ENCODE peak calls at places on chromosomes 5 and 9, in four cellular contexts. One of them, this sample, is unnamed.

GRCh38 chr5:104084896-104085295 is 522.3 kb upstream of the NUDT12 start:
- DNase-seq in GM12878: no peak
- DNase-seq in mesenchymal stem cell: no peak
- DNase-seq in gastrocnemius medialis: no peak
- DNase-seq in this sample: no peak

GRCh38 chr9:90526386-90526785 is 116.2 kb downstream of the DIRAS2 start:
- DNase-seq in GM12878: no peak
- DNase-seq in mesenchymal stem cell: no peak
- DNase-seq in gastrocnemius medialis: no peak
- DNase-seq in this sample: no peak

GRCh38 chr5:32471784-32472183 is 27.2 kb upstream of the ZFR start:
- DNase-seq in GM12878: no peak
- DNase-seq in mesenchymal stem cell: no peak
- DNase-seq in gastrocnemius medialis: no peak
- DNase-seq in this sample: no peak

GRCh38 chr9:111348821-111349271 is 18.8 kb upstream of the OR2K2 start:
- DNase-seq in GM12878: no peak
- DNase-seq in mesenchymal stem cell: no peak
- DNase-seq in gastrocnemius medialis: no peak
- DNase-seq in this sample: no peak

GRCh38 chr9:90393355-90394152 is 249.1 kb downstream of the DIRAS2 start:
- DNase-seq in GM12878: no peak
- DNase-seq in mesenchymal stem cell: no peak
- DNase-seq in gastrocnemius medialis: no peak
- DNase-seq in this sample: no peak

GRCh38 chr9:131485728-131486381 is 16.9 kb upstream of the POMT1 start:
- DNase-seq in GM12878: no peak
- DNase-seq in mesenchymal stem cell: no peak
- DNase-seq in gastrocnemius medialis: no peak
- DNase-seq in this sample: no peak

GRCh38 chr5:149777382-149777781 is 47.3 kb downstream of the PPARGC1B start:
- DNase-seq in GM12878: no peak
- DNase-seq in mesenchymal stem cell: peak; percentile 28
- DNase-seq in gastrocnemius medialis: no peak
- DNase-seq in this sample: no peak

GRCh38 chr5:15034379-15034778 is 162.8 kb upstream of the ANKH start:
- DNase-seq in GM12878: no peak
- DNase-seq in mesenchymal stem cell: no peak
- DNase-seq in gastrocnemius medialis: no peak
- DNase-seq in this sample: no peak

GRCh38 chr9:6715755-6716643 is 41.8 kb upstream of the KDM4C start:
- DNase-seq in GM12878: peak; percentile 76
- DNase-seq in mesenchymal stem cell: no peak
- DNase-seq in gastrocnemius medialis: peak; percentile 19
- DNase-seq in this sample: peak; percentile 70

GRCh38 chr5:176985516-176985915 is 21.1 kb downstream of the UIMC1 start:
- DNase-seq in GM12878: no peak
- DNase-seq in mesenchymal stem cell: no peak
- DNase-seq in gastrocnemius medialis: no peak
- DNase-seq in this sample: peak; percentile 48

GRCh38 chr5:159878988-159879471 is 37.3 kb upstream of the ADRA1B start:
- DNase-seq in GM12878: no peak
- DNase-seq in mesenchymal stem cell: peak; percentile 94
- DNase-seq in gastrocnemius medialis: peak; percentile 70
- DNase-seq in this sample: no peak

GRCh38 chr9:106964822-106965525 is 102.0 kb downstream of the ZNF462 start:
- DNase-seq in GM12878: no peak
- DNase-seq in mesenchymal stem cell: no peak
- DNase-seq in gastrocnemius medialis: no peak
- DNase-seq in this sample: no peak

GRCh38 chr9:106878081-106878837 is 15.3 kb downstream of the ZNF462 start:
- DNase-seq in GM12878: no peak
- DNase-seq in mesenchymal stem cell: no peak
- DNase-seq in gastrocnemius medialis: no peak
- DNase-seq in this sample: no peak

GRCh38 chr5:74957906-74958305 is 91.7 kb upstream of the FAM169A start:
- DNase-seq in GM12878: no peak
- DNase-seq in mesenchymal stem cell: no peak
- DNase-seq in gastrocnemius medialis: no peak
- DNase-seq in this sample: no peak

GRCh38 chr5:110333384-110333783 is 393.1 kb downstream of the TMEM232 start:
- DNase-seq in GM12878: no peak
- DNase-seq in mesenchymal stem cell: peak; percentile 20
- DNase-seq in gastrocnemius medialis: no peak
- DNase-seq in this sample: no peak

GRCh38 chr9:98002808-98003207 is 19.7 kb downstream of the ANP32B start:
- DNase-seq in GM12878: no peak
- DNase-seq in mesenchymal stem cell: no peak
- DNase-seq in gastrocnemius medialis: no peak
- DNase-seq in this sample: no peak

GRCh38 chr5:76273491-76273890 is 129.6 kb upstream of the IQGAP2 start:
- DNase-seq in GM12878: no peak
- DNase-seq in mesenchymal stem cell: no peak
- DNase-seq in gastrocnemius medialis: no peak
- DNase-seq in this sample: no peak

GRCh38 chr9:77011973-77012817 is 7.3 kb upstream of the FOXB2 start:
- DNase-seq in GM12878: no peak
- DNase-seq in mesenchymal stem cell: peak; percentile 37
- DNase-seq in gastrocnemius medialis: peak; percentile 25
- DNase-seq in this sample: peak; percentile 35

GRCh38 chr5:124744170-124744911 is 2.1 kb downstream of the ZNF608 start:
- DNase-seq in GM12878: no peak
- DNase-seq in mesenchymal stem cell: peak; percentile 52
- DNase-seq in gastrocnemius medialis: peak; percentile 64
- DNase-seq in this sample: no peak

GRCh38 chr5:112703866-112704820 is 33.5 kb upstream of the APC start:
- DNase-seq in GM12878: no peak
- DNase-seq in mesenchymal stem cell: peak; percentile 62
- DNase-seq in gastrocnemius medialis: no peak
- DNase-seq in this sample: no peak

GRCh38 chr5:93191016-93191415 is 390.0 kb downstream of the NR2F1-AS1 start:
- DNase-seq in GM12878: no peak
- DNase-seq in mesenchymal stem cell: no peak
- DNase-seq in gastrocnemius medialis: no peak
- DNase-seq in this sample: no peak

GRCh38 chr9:89137548-89138462 is 40.8 kb downstream of the SHC3 start:
- DNase-seq in GM12878: no peak
- DNase-seq in mesenchymal stem cell: peak; percentile 93
- DNase-seq in gastrocnemius medialis: peak; percentile 35
- DNase-seq in this sample: no peak

GRCh38 chr5:93990504-93991085 is 249.2 kb upstream of the POU5F2 start:
- DNase-seq in GM12878: no peak
- DNase-seq in mesenchymal stem cell: peak; percentile 24
- DNase-seq in gastrocnemius medialis: no peak
- DNase-seq in this sample: no peak

GRCh38 chr5:53194086-53194485 is 84.5 kb upstream of the MOCS2 start:
- DNase-seq in GM12878: no peak
- DNase-seq in mesenchymal stem cell: peak; percentile 48
- DNase-seq in gastrocnemius medialis: no peak
- DNase-seq in this sample: no peak

GRCh38 chr9:93085676-93086075 is 10.3 kb upstream of the CARD19 start:
- DNase-seq in GM12878: no peak
- DNase-seq in mesenchymal stem cell: no peak
- DNase-seq in gastrocnemius medialis: peak; percentile 1
- DNase-seq in this sample: no peak

GRCh38 chr9:89790542-89791109 is 185.8 kb downstream of the GADD45G start:
- DNase-seq in GM12878: no peak
- DNase-seq in mesenchymal stem cell: no peak
- DNase-seq in gastrocnemius medialis: no peak
- DNase-seq in this sample: no peak

GRCh38 chr9:111959468-111959941 is 62.9 kb downstream of the UGCG start:
- DNase-seq in GM12878: no peak
- DNase-seq in mesenchymal stem cell: peak; percentile 92
- DNase-seq in gastrocnemius medialis: peak; percentile 87
- DNase-seq in this sample: no peak

GRCh38 chr5:18772475-18772874 is 1138.2 kb downstream of the TAF11L14 start:
- DNase-seq in GM12878: no peak
- DNase-seq in mesenchymal stem cell: peak; percentile 12
- DNase-seq in gastrocnemius medialis: no peak
- DNase-seq in this sample: no peak

GRCh38 chr5:115381911-115382662 is 85.6 kb upstream of the CCDC112 start:
- DNase-seq in GM12878: no peak
- DNase-seq in mesenchymal stem cell: no peak
- DNase-seq in gastrocnemius medialis: no peak
- DNase-seq in this sample: no peak

GRCh38 chr9:108626743-108627142 is 229.0 kb downstream of the ACTL7B start:
- DNase-seq in GM12878: no peak
- DNase-seq in mesenchymal stem cell: no peak
- DNase-seq in gastrocnemius medialis: no peak
- DNase-seq in this sample: no peak

GRCh38 chr5:140075371-140075770 is 32.3 kb upstream of the NRG2 start:
- DNase-seq in GM12878: no peak
- DNase-seq in mesenchymal stem cell: no peak
- DNase-seq in gastrocnemius medialis: no peak
- DNase-seq in this sample: no peak

GRCh38 chr9:96758845-96759673 is 18.8 kb downstream of the ZNF510 start:
- DNase-seq in GM12878: no peak
- DNase-seq in mesenchymal stem cell: peak; percentile 25
- DNase-seq in gastrocnemius medialis: no peak
- DNase-seq in this sample: no peak

GRCh38 chr5:113378960-113379541 is 55.7 kb downstream of the TSSK1B start:
- DNase-seq in GM12878: peak; percentile 9
- DNase-seq in mesenchymal stem cell: peak; percentile 72
- DNase-seq in gastrocnemius medialis: peak; percentile 18
- DNase-seq in this sample: peak; percentile 54

GRCh38 chr5:36403601-36404311 is 102.1 kb upstream of the RANBP3L start:
- DNase-seq in GM12878: no peak
- DNase-seq in mesenchymal stem cell: no peak
- DNase-seq in gastrocnemius medialis: peak; percentile 53
- DNase-seq in this sample: no peak

GRCh38 chr9:83012578-83013260 is 50.2 kb downstream of the RASEF start:
- DNase-seq in GM12878: no peak
- DNase-seq in mesenchymal stem cell: no peak
- DNase-seq in gastrocnemius medialis: no peak
- DNase-seq in this sample: no peak

GRCh38 chr5:107359033-107359915 is 311.5 kb downstream of the EFNA5 start:
- DNase-seq in GM12878: no peak
- DNase-seq in mesenchymal stem cell: peak; percentile 46
- DNase-seq in gastrocnemius medialis: no peak
- DNase-seq in this sample: no peak

GRCh38 chr9:129702563-129702962 is 37.1 kb downstream of the PRRX2 start:
- DNase-seq in GM12878: no peak
- DNase-seq in mesenchymal stem cell: peak; percentile 91
- DNase-seq in gastrocnemius medialis: peak; percentile 37
- DNase-seq in this sample: no peak
- H3K4me1 ChIP-seq in GM12878: no peaks in the 10 kb centered on the region
- H3K4me1 ChIP-seq in mesenchymal stem cell: peaks cover 8% of the 10 kb centered on the region
- H3K4me1 ChIP-seq in gastrocnemius medialis: no peaks in the 10 kb centered on the region
- H3K4me1 ChIP-seq in this sample: no peaks in the 10 kb centered on the region

GRCh38 chr9:127943746-127944145 is 6.1 kb upstream of the DPM2 start:
- DNase-seq in GM12878: no peak
- DNase-seq in mesenchymal stem cell: peak; percentile 79
- DNase-seq in gastrocnemius medialis: peak; percentile 79
- DNase-seq in this sample: peak; percentile 66
- H3K27ac ChIP-seq in GM12878: no peak overlapping the region
- H3K27ac ChIP-seq in mesenchymal stem cell: no peak overlapping the region
- H3K27ac ChIP-seq in gastrocnemius medialis: no peak overlapping the region
- H3K27ac ChIP-seq in this sample: no peak overlapping the region

DNA sequence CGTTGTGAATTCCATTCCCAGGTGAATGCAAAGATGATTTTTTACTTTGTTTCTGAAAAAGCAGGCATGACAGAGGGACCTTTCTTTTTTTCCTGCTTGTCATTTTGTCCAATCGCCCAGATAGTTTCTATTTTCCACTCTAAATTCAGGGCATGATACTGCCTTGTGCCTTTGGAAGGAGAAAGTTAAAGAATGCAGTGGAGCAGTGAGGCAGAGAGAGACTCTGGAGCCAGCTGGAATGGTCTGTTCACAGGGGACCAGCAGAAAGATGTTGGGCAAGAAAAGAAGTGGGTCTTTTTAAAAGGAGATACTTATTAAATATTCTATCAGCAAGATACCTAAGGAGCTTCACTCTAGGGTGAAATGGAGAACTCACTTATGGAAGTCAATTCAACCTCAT is 532.3 kb downstream of the BRINP1 start:
- DNase-seq in GM12878: no peak
- DNase-seq in mesenchymal stem cell: no peak
- DNase-seq in gastrocnemius medialis: no peak
- DNase-seq in this sample: no peak
- H3K4me1 ChIP-seq in GM12878: no peaks in the 10 kb centered on the region
- H3K4me1 ChIP-seq in mesenchymal stem cell: no peaks in the 10 kb centered on the region
- H3K4me1 ChIP-seq in gastrocnemius medialis: no peaks in the 10 kb centered on the region
- H3K4me1 ChIP-seq in this sample: no peaks in the 10 kb centered on the region

DNA sequence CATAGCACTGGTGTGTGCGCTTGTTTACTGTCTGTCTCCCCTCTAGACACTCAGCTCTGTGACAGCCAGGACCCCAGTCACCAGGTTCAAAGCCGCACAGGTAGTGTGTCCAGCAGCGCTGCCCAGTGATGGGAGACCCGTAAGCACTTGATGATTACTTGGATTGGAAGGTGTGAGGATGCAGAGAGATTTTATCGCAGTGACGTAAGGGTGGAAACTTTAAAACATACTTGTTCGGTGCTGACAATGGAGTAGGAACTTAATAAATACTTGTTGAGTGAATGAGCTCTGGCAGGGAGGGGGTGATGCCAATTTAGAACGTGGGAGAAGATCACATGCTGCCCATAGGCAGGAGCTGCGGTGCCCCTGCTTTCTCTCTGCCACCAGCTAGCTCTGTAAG is 99.2 kb upstream of the PITX1 start:
- DNase-seq in GM12878: no peak
- DNase-seq in mesenchymal stem cell: no peak
- DNase-seq in gastrocnemius medialis: no peak
- DNase-seq in this sample: no peak
- H3K27ac ChIP-seq in GM12878: no peak overlapping the region
- H3K27ac ChIP-seq in mesenchymal stem cell: no peak overlapping the region
- H3K27ac ChIP-seq in gastrocnemius medialis: no peak overlapping the region
- H3K27ac ChIP-seq in this sample: no peak overlapping the region

GRCh38 chr9:136343121-136343883 is 16.0 kb downstream of the GPSM1 start:
- DNase-seq in GM12878: no peak
- DNase-seq in mesenchymal stem cell: no peak
- DNase-seq in gastrocnemius medialis: no peak
- DNase-seq in this sample: no peak
- H3K4me1 ChIP-seq in GM12878: no peaks in the 10 kb centered on the region
- H3K4me1 ChIP-seq in mesenchymal stem cell: peaks cover 47% of the 10 kb centered on the region
- H3K4me1 ChIP-seq in gastrocnemius medialis: peaks cover 5% of the 10 kb centered on the region
- H3K4me1 ChIP-seq in this sample: no peaks in the 10 kb centered on the region